ENCODE peak calls at places on chromosomes 2 and 18, in ten cellular contexts. W is cardiac fibroblast, E is cardiac muscle cell, N is NCI-H524, H is mesendoderm, X is NCI-H1105 treated with DMSO at 0.1 percent for 48 hours, O is NCI-H1930, T is GM23338, V is Right ventricle myocardium superior, Y is NCI-H460. F is an unnamed sample.

GRCh38 chr18:63795611-63796010 is 20.4 kb downstream of the SERPINB7 start:
- DNase-seq in V (no peak), H (peak), X (no peak), E (no peak), O (no peak), W (peak), T (peak), Y (no peak), N (no peak), F (no peak)

GRCh38 chr2:176280156-176280555 is 10.9 kb downstream of the MTX2 start:
- DNase-seq in V (no peak), E (no peak), O (no peak), H (no peak), N (no peak), W (no peak), X (no peak), T (no peak), Y (no peak), F (no peak)

GRCh38 chr2:98658816-98659486 is 50.6 kb downstream of the UNC50 start:
- DNase-seq in N (no peak), E (no peak), T (no peak), H (no peak), W (no peak), V (no peak), X (no peak), Y (no peak), O (no peak), F (no peak)

GRCh38 chr18:9742588-9743131 is 34.6 kb downstream of the RAB31 start:
- DNase-seq in T (no peak), X (no peak), H (peak), Y (peak), N (no peak), W (peak), O (no peak), V (no peak), E (peak), F (no peak)

GRCh38 chr18:62128157-62128556 is 58.7 kb downstream of the PIGN start:
- DNase-seq in T (no peak), W (peak), X (peak), O (no peak), E (peak), V (no peak), N (no peak), H (no peak), Y (no peak), F (no peak)

GRCh38 chr2:113406114-113406513 is 31.4 kb upstream of the ZNG1B start:
- DNase-seq in O (no peak), N (no peak), V (no peak), T (peak), H (peak), E (no peak), X (no peak), Y (no peak), W (no peak), F (no peak)

GRCh38 chr2:167401309-167401708 is 513.0 kb downstream of the XIRP2 start:
- DNase-seq in W (no peak), E (no peak), H (peak), O (no peak), V (no peak), X (no peak), Y (no peak), T (peak), N (no peak), F (no peak)

GRCh38 chr2:19819097-19820065 is 82.4 kb downstream of the TTC32 start:
- DNase-seq in O (no peak), X (no peak), E (peak), H (peak), Y (peak), W (peak), N (no peak), T (no peak), V (no peak), F (no peak)

GRCh38 chr2:44275915-44276279 is 617 bp downstream of the SLC3A1 start:
- DNase-seq in N (no peak), E (peak), Y (no peak), V (no peak), O (no peak), X (no peak), W (peak), H (no peak), T (no peak), F (no peak)

GRCh38 chr2:50693285-50693684 is 338.6 kb downstream of the NRXN1 start:
- DNase-seq in E (no peak), T (no peak), O (no peak), X (no peak), V (no peak), W (no peak), N (no peak), H (no peak), Y (no peak), F (no peak)

GRCh38 chr2:10552220-10552870 is 104.2 kb upstream of the ODC1 start:
- DNase-seq in Y (no peak), N (no peak), V (no peak), O (no peak), X (no peak), E (no peak), T (no peak), H (peak), W (no peak), F (no peak)

GRCh38 chr2:191274404-191274803 is 29.2 kb downstream of the MYO1B start:
- DNase-seq in N (no peak), O (no peak), Y (no peak), E (no peak), W (no peak), T (no peak), X (no peak), H (no peak), V (no peak), F (no peak)

GRCh38 chr18:70293166-70293565 is 4.3 kb downstream of the SOCS6 start:
- DNase-seq in N (no peak), V (no peak), E (no peak), H (no peak), X (no peak), Y (no peak), W (peak), O (no peak), T (no peak), F (no peak)

GRCh38 chr2:237673130-237673921 is 45.9 kb downstream of the LRRFIP1 start:
- DNase-seq in H (peak), W (peak), T (peak), N (peak), X (peak), E (peak), Y (peak), V (peak), O (no peak), F (peak)

GRCh38 chr2:204692790-204693189 is 147.5 kb downstream of the PARD3B start:
- DNase-seq in X (no peak), Y (no peak), W (no peak), H (peak), V (no peak), E (no peak), O (no peak), T (no peak), N (no peak), F (no peak)

GRCh38 chr2:46490521-46491141 is 11.3 kb downstream of the TMEM247 start:
- DNase-seq in E (peak), O (no peak), W (no peak), H (peak), Y (no peak), X (no peak), V (peak), N (peak), T (peak), F (peak)

GRCh38 chr18:10116574-10116973 is 202.8 kb downstream of the VAPA start:
- DNase-seq in H (no peak), X (no peak), V (no peak), T (no peak), W (no peak), N (no peak), E (peak), O (no peak), Y (no peak), F (no peak)

GRCh38 chr2:236577481-236578410 is 8.1 kb downstream of the ACKR3 start:
- DNase-seq in E (no peak), T (no peak), V (peak), W (no peak), H (no peak), O (no peak), X (no peak), N (no peak), Y (no peak), F (peak)

GRCh38 chr2:53770264-53770663 is 2.7 kb downstream of the CHAC2 start:
- DNase-seq in V (no peak), N (no peak), E (no peak), X (no peak), T (no peak), O (no peak), Y (no peak), H (no peak), W (no peak), F (no peak)

GRCh38 chr2:210456571-210456970 is 20.0 kb downstream of the LANCL1 start:
- DNase-seq in Y (no peak), H (no peak), T (no peak), W (no peak), N (no peak), V (no peak), X (peak), O (no peak), E (no peak), F (no peak)

GRCh38 chr2:5661362-5661761 is 30.8 kb upstream of the SOX11 start:
- DNase-seq in E (no peak), X (no peak), Y (no peak), N (no peak), T (no peak), W (no peak), O (no peak), V (no peak), H (no peak), F (no peak)

GRCh38 chr18:44536619-44537018 is 144.1 kb upstream of the SETBP1 start:
- DNase-seq in X (no peak), W (no peak), T (no peak), E (no peak), V (no peak), H (no peak), N (no peak), Y (no peak), O (no peak), F (no peak)

GRCh38 chr18:46426311-46427047 is 230.5 kb downstream of the LOXHD1 start:
- DNase-seq in T (no peak), H (no peak), N (no peak), X (no peak), O (no peak), V (no peak), E (no peak), Y (no peak), W (no peak), F (no peak)

GRCh38 chr2:151120016-151120415 is 141.6 kb downstream of the RBM43 start:
- DNase-seq in E (no peak), V (no peak), N (peak), H (no peak), Y (no peak), T (no peak), W (no peak), O (peak), X (peak), F (no peak)

GRCh38 chr2:68251855-68252406 is 401 bp downstream of the PPP3R1 start:
- DNase-seq in T (peak), N (no peak), V (peak), H (peak), W (no peak), X (no peak), Y (no peak), O (no peak), E (peak), F (peak)

GRCh38 chr2:234451852-234452625 is 44.8 kb downstream of the ARL4C start:
- DNase-seq in N (no peak), Y (no peak), H (no peak), V (no peak), E (peak), O (no peak), T (no peak), W (peak), X (no peak), F (no peak)

GRCh38 chr2:242029422-242030225 is 160.1 kb downstream of the RTP5 start:
- DNase-seq in E (no peak), W (no peak), X (no peak), V (no peak), N (no peak), T (no peak), Y (no peak), H (no peak), O (no peak), F (peak)

F was measured in sigmoid colon.